ENCODE peak calls at places on chromosomes 6 and 20, in eight cellular contexts. One of them, this sample, is unnamed.

GRCh38 chr20:23150304-23151007 is 64.3 kb upstream of the CD93 start:
- DNase-seq in A549: no peak
- DNase-seq in fibroblast of pulmonary artery: no peak
- DNase-seq in lower lobe of right lung: no peak
- DNase-seq in spleen: no peak
- DNase-seq in psoas muscle: peak
- DNase-seq in heart left ventricle: no peak
- DNase-seq in fibroblast of the aortic adventitia: no peak
- DNase-seq in this sample: no peak

GRCh38 chr6:36025260-36025931 is 955 bp upstream of the SLC26A8 start:
- DNase-seq in fibroblast of pulmonary artery: peak
- DNase-seq in spleen: no peak
- DNase-seq in fibroblast of the aortic adventitia: peak
- DNase-seq in psoas muscle: no peak
- DNase-seq in heart left ventricle: no peak
- DNase-seq in lower lobe of right lung: no peak
- DNase-seq in A549: no peak
- DNase-seq in this sample: peak

GRCh38 chr6:2764610-2765165 is 505 bp upstream of the WRNIP1 start:
- DNase-seq in fibroblast of the aortic adventitia: peak
- DNase-seq in psoas muscle: peak
- DNase-seq in A549: peak
- DNase-seq in lower lobe of right lung: peak
- DNase-seq in spleen: peak
- DNase-seq in heart left ventricle: peak
- DNase-seq in fibroblast of pulmonary artery: peak
- DNase-seq in this sample: peak

GRCh38 chr20:20212675-20213096 is 155.2 kb upstream of the INSM1 start:
- DNase-seq in lower lobe of right lung: no peak
- DNase-seq in psoas muscle: peak
- DNase-seq in heart left ventricle: no peak
- DNase-seq in fibroblast of the aortic adventitia: no peak
- DNase-seq in A549: no peak
- DNase-seq in fibroblast of pulmonary artery: no peak
- DNase-seq in spleen: no peak
- DNase-seq in this sample: no peak

GRCh38 chr6:69593706-69594105 is 203.1 kb downstream of the LMBRD1 start:
- DNase-seq in lower lobe of right lung: no peak
- DNase-seq in fibroblast of pulmonary artery: no peak
- DNase-seq in fibroblast of the aortic adventitia: no peak
- DNase-seq in spleen: no peak
- DNase-seq in heart left ventricle: no peak
- DNase-seq in psoas muscle: no peak
- DNase-seq in A549: no peak
- DNase-seq in this sample: no peak

GRCh38 chr6:159252955-159253508 is 83.8 kb downstream of the FNDC1 start:
- DNase-seq in lower lobe of right lung: no peak
- DNase-seq in spleen: no peak
- DNase-seq in heart left ventricle: no peak
- DNase-seq in fibroblast of the aortic adventitia: peak
- DNase-seq in fibroblast of pulmonary artery: peak
- DNase-seq in psoas muscle: no peak
- DNase-seq in A549: peak
- DNase-seq in this sample: peak

GRCh38 chr20:4820833-4821518 is 99.3 kb downstream of the PRND start:
- DNase-seq in lower lobe of right lung: no peak
- DNase-seq in fibroblast of the aortic adventitia: peak
- DNase-seq in fibroblast of pulmonary artery: peak
- DNase-seq in heart left ventricle: no peak
- DNase-seq in psoas muscle: no peak
- DNase-seq in spleen: no peak
- DNase-seq in A549: peak
- DNase-seq in this sample: peak

GRCh38 chr6:34465551-34466241 is at the start of gene PACSIN1:
- DNase-seq in lower lobe of right lung: no peak
- DNase-seq in heart left ventricle: no peak
- DNase-seq in fibroblast of the aortic adventitia: no peak
- DNase-seq in psoas muscle: no peak
- DNase-seq in A549: no peak
- DNase-seq in spleen: peak
- DNase-seq in fibroblast of pulmonary artery: no peak
- DNase-seq in this sample: no peak

GRCh38 chr6:149212892-149213786 is 104.4 kb upstream of the TAB2 start:
- DNase-seq in spleen: no peak
- DNase-seq in lower lobe of right lung: no peak
- DNase-seq in fibroblast of pulmonary artery: peak
- DNase-seq in A549: no peak
- DNase-seq in heart left ventricle: no peak
- DNase-seq in psoas muscle: no peak
- DNase-seq in fibroblast of the aortic adventitia: no peak
- DNase-seq in this sample: no peak

GRCh38 chr6:84768442-84769174 is 4.2 kb upstream of the TBX18 start:
- DNase-seq in lower lobe of right lung: no peak
- DNase-seq in fibroblast of the aortic adventitia: no peak
- DNase-seq in fibroblast of pulmonary artery: peak
- DNase-seq in spleen: no peak
- DNase-seq in psoas muscle: peak
- DNase-seq in heart left ventricle: no peak
- DNase-seq in A549: peak
- DNase-seq in this sample: peak

GRCh38 chr20:2688041-2688591 is 4.5 kb upstream of the EBF4 start:
- DNase-seq in heart left ventricle: peak
- DNase-seq in psoas muscle: no peak
- DNase-seq in A549: no peak
- DNase-seq in lower lobe of right lung: peak
- DNase-seq in fibroblast of pulmonary artery: peak
- DNase-seq in fibroblast of the aortic adventitia: peak
- DNase-seq in spleen: peak
- DNase-seq in this sample: peak
- H3K4me3 ChIP-seq in heart left ventricle: no peak
- H3K4me3 ChIP-seq in psoas muscle: no peak
- H3K4me3 ChIP-seq in A549: no peak
- H3K4me3 ChIP-seq in lower lobe of right lung: no peak
- H3K4me3 ChIP-seq in fibroblast of pulmonary artery: no peak
- H3K4me3 ChIP-seq in fibroblast of the aortic adventitia: no peak
- H3K4me3 ChIP-seq in spleen: no peak
- H3K4me3 ChIP-seq in this sample: no peak

DNA sequence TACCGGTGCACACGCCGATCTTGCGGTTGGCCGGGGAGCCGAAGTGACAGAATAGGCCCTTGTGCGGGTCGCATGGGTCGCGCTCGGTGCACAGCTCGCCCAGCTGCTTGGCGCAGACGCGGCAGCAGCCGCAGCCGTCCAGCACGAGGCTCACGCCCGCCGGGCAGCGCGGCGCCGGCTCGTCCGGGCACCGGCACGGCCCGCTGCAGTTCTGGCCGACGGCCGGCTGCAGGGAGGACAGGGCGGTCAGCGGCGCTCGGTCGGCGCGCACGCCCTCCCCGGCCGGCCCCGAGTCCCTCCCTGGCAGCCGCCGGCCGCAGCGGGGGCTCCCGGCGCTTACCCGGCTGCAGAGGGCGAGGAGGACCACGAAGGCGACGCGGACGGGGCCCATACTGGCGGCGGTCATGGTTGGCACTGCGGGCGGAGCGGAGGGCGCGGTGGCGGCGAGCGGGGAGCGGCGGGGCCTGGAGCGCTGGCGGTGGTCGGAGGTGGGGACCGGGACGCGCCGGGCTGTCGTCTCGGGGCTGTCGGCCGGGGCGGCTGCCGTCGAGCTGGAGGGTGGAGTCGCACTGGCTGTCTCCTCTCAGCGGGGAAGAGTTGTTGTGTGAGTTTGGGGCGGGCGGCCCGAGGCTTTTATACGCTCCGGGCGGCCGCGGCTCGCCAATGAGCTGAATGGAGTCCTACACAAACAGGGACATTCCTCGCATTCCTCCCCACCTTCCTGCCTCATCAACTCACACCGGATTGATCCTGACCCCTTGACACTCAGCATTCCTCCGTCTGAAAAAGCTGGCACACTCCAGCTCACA is at the start of gene CCN2:
- DNase-seq in psoas muscle: peak
- DNase-seq in spleen: peak
- DNase-seq in A549: peak
- DNase-seq in fibroblast of pulmonary artery: peak
- DNase-seq in fibroblast of the aortic adventitia: peak
- DNase-seq in heart left ventricle: peak
- DNase-seq in lower lobe of right lung: peak
- DNase-seq in this sample: peak
- TF ChIP-seq CTCF in psoas muscle: no peak
- TF ChIP-seq CTCF in spleen: no peak
- TF ChIP-seq CTCF in A549: no peak
- TF ChIP-seq CTCF in fibroblast of pulmonary artery: no peak
- TF ChIP-seq CTCF in fibroblast of the aortic adventitia: no peak
- TF ChIP-seq CTCF in heart left ventricle: no peak
- TF ChIP-seq CTCF in lower lobe of right lung: no peak
- TF ChIP-seq CTCF in this sample: no peak

DNA sequence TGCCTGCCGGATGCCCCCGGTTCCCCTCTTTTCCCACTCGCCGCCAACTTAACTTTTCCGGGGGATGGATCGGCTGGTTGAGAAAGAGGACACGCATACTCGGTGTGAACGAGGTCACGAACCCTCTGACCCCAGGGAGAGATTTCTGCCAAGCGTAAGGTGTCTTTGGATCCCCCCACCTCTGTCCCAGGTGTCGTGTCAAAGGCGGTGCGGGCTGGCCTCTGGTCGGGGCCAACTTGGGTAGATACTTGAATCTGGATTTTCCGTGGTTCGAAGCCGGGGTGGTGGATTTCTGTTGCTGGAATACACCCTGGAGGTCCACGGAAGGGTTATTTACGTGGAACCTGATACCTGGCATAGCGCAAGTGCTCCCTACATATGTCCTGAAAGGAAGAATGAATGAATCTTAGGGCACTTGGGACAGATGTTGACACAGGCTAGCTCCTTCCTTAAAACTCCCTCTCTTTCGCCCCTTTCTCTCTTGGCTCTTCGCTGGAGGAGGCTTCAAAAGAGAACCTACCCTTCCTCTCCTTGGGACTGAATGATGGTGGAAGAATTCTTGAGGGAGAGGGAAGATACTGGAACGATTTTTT is 1.0 kb downstream of the DOK5 start:
- DNase-seq in A549: no peak
- DNase-seq in psoas muscle: no peak
- DNase-seq in heart left ventricle: no peak
- DNase-seq in lower lobe of right lung: no peak
- DNase-seq in fibroblast of pulmonary artery: no peak
- DNase-seq in fibroblast of the aortic adventitia: peak
- DNase-seq in spleen: no peak
- DNase-seq in this sample: no peak
- H3K4me3 ChIP-seq in A549: peak
- H3K4me3 ChIP-seq in psoas muscle: peak
- H3K4me3 ChIP-seq in heart left ventricle: peak
- H3K4me3 ChIP-seq in lower lobe of right lung: peak
- H3K4me3 ChIP-seq in fibroblast of pulmonary artery: peak
- H3K4me3 ChIP-seq in fibroblast of the aortic adventitia: peak
- H3K4me3 ChIP-seq in spleen: no peak
- H3K4me3 ChIP-seq in this sample: peak

DNA sequence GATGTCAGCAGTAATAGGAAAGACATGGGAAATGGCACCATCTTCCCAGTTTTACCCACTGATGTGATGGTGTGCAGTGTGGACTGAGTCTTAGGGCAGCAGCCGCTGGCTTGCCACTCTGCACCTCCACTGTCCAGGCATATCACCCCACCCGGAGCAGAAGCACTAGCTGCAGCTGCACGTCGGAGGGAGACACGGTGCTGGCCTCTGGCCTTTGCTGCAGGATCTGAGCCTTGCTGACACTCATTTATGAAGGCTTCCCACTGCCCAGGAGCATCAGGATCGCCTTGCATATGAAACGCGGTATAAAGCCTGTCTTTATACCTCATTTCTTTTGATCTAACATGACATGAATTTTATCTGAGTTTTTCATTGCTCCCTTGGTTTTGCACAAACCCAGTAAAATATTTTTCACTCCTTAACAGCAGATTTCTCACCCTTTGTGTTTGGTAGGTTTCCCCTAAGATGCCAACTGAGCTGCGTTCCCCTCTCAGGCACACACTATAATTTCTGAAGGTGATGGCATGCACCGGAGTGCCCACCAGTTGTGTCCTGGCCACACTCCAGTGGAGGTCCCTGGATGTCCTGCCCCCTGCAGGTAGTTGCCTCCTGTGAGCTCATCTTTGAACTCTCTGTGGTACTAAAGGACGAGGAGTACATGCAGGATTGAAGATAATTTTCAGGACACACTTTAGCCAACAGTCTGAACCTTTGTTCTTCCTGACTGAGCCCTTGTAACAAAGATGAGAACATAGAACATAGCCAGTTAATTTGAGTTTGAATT is 8.9 kb upstream of the EXOC2 start:
- DNase-seq in fibroblast of pulmonary artery: no peak
- DNase-seq in lower lobe of right lung: no peak
- DNase-seq in psoas muscle: no peak
- DNase-seq in spleen: no peak
- DNase-seq in fibroblast of the aortic adventitia: no peak
- DNase-seq in A549: no peak
- DNase-seq in heart left ventricle: no peak
- DNase-seq in this sample: no peak
- TF ChIP-seq CTCF in fibroblast of pulmonary artery: peak
- TF ChIP-seq CTCF in lower lobe of right lung: no peak
- TF ChIP-seq CTCF in psoas muscle: no peak
- TF ChIP-seq CTCF in spleen: no peak
- TF ChIP-seq CTCF in fibroblast of the aortic adventitia: no peak
- TF ChIP-seq CTCF in A549: no peak
- TF ChIP-seq CTCF in heart left ventricle: no peak
- TF ChIP-seq CTCF in this sample: peak

GRCh38 chr6:31622678-31623077 is 2.2 kb downstream of the PRRC2A start:
- DNase-seq in psoas muscle: no peak
- DNase-seq in lower lobe of right lung: peak
- DNase-seq in heart left ventricle: no peak
- DNase-seq in fibroblast of pulmonary artery: no peak
- DNase-seq in fibroblast of the aortic adventitia: no peak
- DNase-seq in A549: no peak
- DNase-seq in spleen: no peak
- DNase-seq in this sample: no peak
- H3K4me3 ChIP-seq in psoas muscle: no peak
- H3K4me3 ChIP-seq in lower lobe of right lung: no peak
- H3K4me3 ChIP-seq in heart left ventricle: no peak
- H3K4me3 ChIP-seq in fibroblast of pulmonary artery: peak
- H3K4me3 ChIP-seq in fibroblast of the aortic adventitia: peak
- H3K4me3 ChIP-seq in A549: peak
- H3K4me3 ChIP-seq in spleen: no peak
- H3K4me3 ChIP-seq in this sample: peak

This sample was measured in astrocyte of the spinal cord.